ENCODE peak calls at places on chromosomes 7 and 10, in seven cellular contexts. W is tibial nerve; C is CD4-positive, alpha-beta memory T cell; Y is lung; O is CD8-positive, alpha-beta T cell; V is stomach; N is tibial artery. D is an unnamed sample. For H3K36me3, the result is how much of the 10 kb centered on the place peaks cover.

GRCh38 chr10:97689637-97690036 is 2.6 kb upstream of the AVPI1 start:
- DNase-seq in Y (peak), N (peak), V (peak), W (peak), C (no peak), O (no peak), D (peak)

GRCh38 chr7:82156168-82156567 is 287.4 kb downstream of the CACNA2D1 start:
- DNase-seq in Y (no peak), C (no peak), N (no peak), O (no peak), V (no peak), W (no peak), D (no peak)

GRCh38 chr7:46885167-46885566 is 696.7 kb downstream of the TNS3 start:
- DNase-seq in N (no peak), V (no peak), O (no peak), Y (no peak), W (no peak), C (no peak), D (no peak)

GRCh38 chr7:23210502-23210901 is 28.7 kb downstream of the NUP42 start:
- DNase-seq in N (no peak), W (no peak), Y (no peak), C (no peak), O (no peak), V (no peak), D (no peak)

GRCh38 chr10:99814143-99814542 is 31.7 kb downstream of the ABCC2 start:
- DNase-seq in N (no peak), Y (no peak), O (no peak), W (no peak), V (no peak), C (no peak), D (no peak)

GRCh38 chr7:79949778-79950177 is 184.9 kb upstream of the GNAI1 start:
- DNase-seq in W (no peak), O (no peak), V (no peak), N (no peak), Y (no peak), C (no peak), D (no peak)

GRCh38 chr7:158024881-158025280 is 562.7 kb downstream of the PTPRN2 start:
- DNase-seq in C (no peak), O (no peak), Y (no peak), W (no peak), N (peak), V (peak), D (peak)

GRCh38 chr7:112124367-112124766 is 81.8 kb downstream of the DOCK4 start:
- DNase-seq in Y (no peak), O (no peak), V (no peak), N (no peak), C (no peak), W (no peak), D (no peak)

GRCh38 chr10:79314761-79315601 is 32.3 kb upstream of the PPIF start:
- DNase-seq in V (no peak), O (no peak), C (no peak), N (no peak), W (no peak), Y (no peak), D (no peak)

GRCh38 chr7:135205850-135206249 is 5.5 kb downstream of the WDR91 start:
- DNase-seq in O (no peak), V (no peak), W (no peak), N (no peak), C (no peak), Y (no peak), D (no peak)

GRCh38 chr7:112771166-112771565 is 19.0 kb downstream of the TMEM168 start:
- DNase-seq in C (no peak), Y (no peak), V (no peak), N (no peak), W (no peak), O (no peak), D (no peak)

GRCh38 chr10:88728107-88728763 is 22.2 kb downstream of the LIPK start:
- DNase-seq in Y (no peak), W (no peak), N (no peak), O (peak), V (no peak), C (no peak), D (no peak)

GRCh38 chr7:112882022-112882421 is 91.8 kb upstream of the TMEM168 start:
- DNase-seq in V (no peak), Y (no peak), N (no peak), W (no peak), C (no peak), O (no peak), D (no peak)

GRCh38 chr10:62858364-62858763 is 42.2 kb upstream of the EGR2 start:
- DNase-seq in N (peak), C (no peak), Y (no peak), O (no peak), W (no peak), V (no peak), D (no peak)

GRCh38 chr7:26305048-26305868 is 13.6 kb downstream of the SNX10 start:
- DNase-seq in V (no peak), N (no peak), O (no peak), W (no peak), Y (peak), C (no peak), D (no peak)

GRCh38 chr7:131400833-131401593 is 73.3 kb downstream of the MKLN1 start:
- DNase-seq in N (no peak), Y (no peak), W (no peak), V (no peak), O (no peak), C (no peak), D (no peak)

GRCh38 chr10:81575007-81575406 is 300.0 kb upstream of the NRG3 start:
- DNase-seq in C (no peak), O (no peak), V (no peak), W (no peak), N (no peak), Y (no peak), D (no peak)

GRCh38 chr7:29442146-29442545 is 121.5 kb upstream of the PRR15 start:
- DNase-seq in V (no peak), C (no peak), W (no peak), Y (no peak), N (no peak), O (no peak), D (no peak)

GRCh38 chr7:116588641-116589594 is 64.1 kb downstream of the CAV1 start:
- DNase-seq in Y (no peak), V (no peak), O (no peak), W (no peak), N (no peak), C (peak), D (no peak)

GRCh38 chr10:96565774-96566173 is 21.0 kb downstream of the TM9SF3 start:
- DNase-seq in O (no peak), V (no peak), C (no peak), Y (no peak), W (no peak), N (no peak), D (no peak)

GRCh38 chr10:108791030-108791429 is 1132.3 kb downstream of the XPNPEP1 start:
- DNase-seq in W (no peak), Y (no peak), V (no peak), C (no peak), N (no peak), O (no peak), D (no peak)

GRCh38 chr10:103445767-103446567 is 6.2 kb downstream of the CALHM2 start:
- DNase-seq in C (no peak), W (peak), V (no peak), Y (peak), N (peak), O (no peak), D (peak)

GRCh38 chr7:132755538-132756481 is 179.5 kb upstream of the PLXNA4 start:
- DNase-seq in Y (no peak), V (no peak), W (no peak), C (no peak), N (no peak), O (no peak), D (no peak)

GRCh38 chr10:132647424-132647823 is 109.8 kb downstream of the INPP5A start:
- DNase-seq in W (no peak), Y (no peak), N (no peak), C (no peak), O (no peak), V (no peak), D (no peak)

GRCh38 chr7:110839866-110840265 is 251.1 kb upstream of the LRRN3 start:
- DNase-seq in Y (no peak), C (no peak), O (no peak), W (no peak), N (no peak), V (no peak), D (no peak)

GRCh38 chr7:7553386-7553785 is 13.3 kb upstream of the MIOS start:
- DNase-seq in Y (no peak), C (no peak), W (no peak), V (no peak), N (no peak), O (no peak), D (no peak)

GRCh38 chr10:108561649-108562048 is 1361.7 kb downstream of the XPNPEP1 start:
- DNase-seq in W (no peak), V (no peak), Y (no peak), O (no peak), N (no peak), C (no peak), D (no peak)

GRCh38 chr10:8404721-8405120 is 350.2 kb downstream of the GATA3 start:
- DNase-seq in W (no peak), O (peak), V (no peak), N (no peak), C (peak), Y (no peak), D (no peak)
- H3K4me3 ChIP-seq in W (no peak), O (peak), V (no peak), N (no peak), C (peak), Y (no peak), D (no peak)

DNA sequence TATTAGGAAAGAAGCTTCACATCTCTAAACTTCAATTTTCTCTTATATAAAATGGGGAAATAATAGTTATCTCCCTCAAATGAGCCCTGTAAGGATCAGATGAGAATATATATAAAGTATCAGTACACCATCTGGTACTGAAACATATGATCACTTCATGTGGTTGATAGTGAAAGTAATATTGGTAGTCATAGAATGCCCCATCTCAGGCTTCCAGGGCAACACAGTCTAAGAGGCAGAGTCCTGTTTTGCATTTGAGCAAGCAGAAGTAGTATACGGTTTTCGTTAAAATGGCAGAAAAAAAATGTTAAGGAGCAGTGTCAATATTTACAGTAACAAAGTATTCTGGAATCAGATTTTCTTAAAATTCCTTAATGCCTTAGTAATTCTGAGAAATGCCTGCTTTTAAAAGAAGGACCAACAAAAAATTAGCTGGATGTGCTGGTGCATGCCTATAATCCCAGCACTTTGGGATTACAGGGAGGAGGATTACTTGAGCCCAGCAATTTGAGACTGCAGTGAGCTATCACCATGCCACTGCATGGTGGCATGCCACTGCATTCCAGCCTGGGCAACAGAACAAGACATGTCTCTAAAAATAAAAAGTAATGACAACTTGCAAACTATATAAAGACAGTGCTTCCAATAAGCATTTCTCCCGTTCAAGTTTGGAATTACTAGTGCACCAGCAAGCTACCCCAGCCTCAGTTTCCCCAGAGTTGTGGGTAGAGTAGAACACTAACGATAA is 19.8 kb downstream of the KBTBD2 start:
- DNase-seq in N (no peak), Y (no peak), W (no peak), V (no peak), C (no peak), O (no peak), D (no peak)
- H3K36me3 ChIP-seq in N (under half), Y (under half), W (under half), V (under half), C (under half), O (under half), D (under half)

DNA sequence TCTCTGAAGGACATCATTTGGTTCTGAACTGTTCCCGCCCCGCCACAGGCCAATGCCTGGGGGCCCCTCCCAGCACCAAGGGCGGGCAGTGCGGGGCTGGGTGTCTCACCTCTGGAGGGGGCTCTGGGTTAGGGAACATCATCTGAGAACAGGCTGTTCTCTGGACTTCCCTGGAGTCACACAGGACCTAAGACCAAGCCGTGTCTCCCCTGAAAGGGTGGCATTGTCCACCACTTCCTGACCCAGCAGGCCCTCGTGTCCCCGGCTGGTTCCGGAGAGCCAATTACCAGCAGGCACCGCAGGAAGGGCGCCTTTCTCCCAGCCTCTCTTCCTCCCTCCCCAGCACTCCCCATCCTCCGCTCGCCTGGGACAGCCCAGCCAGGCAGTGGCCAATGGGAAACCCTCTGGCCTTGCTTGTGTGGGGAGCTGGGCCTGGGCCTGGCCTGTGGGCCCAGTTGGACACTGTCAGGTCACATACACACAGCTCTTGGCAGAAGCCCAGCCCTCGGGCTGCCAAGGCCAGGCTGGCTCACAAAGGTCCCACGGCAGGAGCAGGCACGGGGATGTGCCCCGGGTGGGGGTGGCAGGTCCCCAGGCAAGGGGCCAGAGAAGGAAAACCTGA is 119.5 kb downstream of the SPDYE5 start:
- DNase-seq in O (no peak), W (peak), C (no peak), N (peak), V (peak), Y (peak), D (peak)
- H3K4me3 ChIP-seq in O (no peak), W (no peak), C (no peak), N (peak), V (no peak), Y (peak), D (no peak)

GRCh38 chr10:12238821-12239220 is 42.8 kb downstream of the CDC123 start:
- DNase-seq in W (no peak), Y (no peak), O (no peak), C (no peak), V (no peak), N (no peak), D (no peak)

GRCh38 chr10:12235116-12235694 is 39.2 kb downstream of the CDC123 start:
- DNase-seq in Y (no peak), W (no peak), V (no peak), C (no peak), N (no peak), O (no peak), D (no peak)

GRCh38 chr10:12237265-12238220 is 41.6 kb downstream of the CDC123 start:
- DNase-seq in V (no peak), W (no peak), N (no peak), C (no peak), Y (no peak), O (no peak), D (no peak)

GRCh38 chr10:12235796-12236195 is 39.8 kb downstream of the CDC123 start:
- DNase-seq in W (no peak), C (no peak), Y (no peak), V (no peak), O (no peak), N (no peak), D (no peak)
- H3K36me3 ChIP-seq in W (under half), C (under half), Y (under half), V (under half), O (half or more), N (under half), D (under half)

D was measured in right atrium auricular region.